ENCODE peak calls at places on chromosomes 16 and 17, in four cellular contexts. V is neural progenitor cell, W is endothelial cell of umbilical vein, O is HCT116. E is an unnamed sample.

GRCh38 chr17:55547027-55547670 is 35.9 kb upstream of the SMIM36 start:
- DNase-seq in V (no peak), W (no peak), O (no peak), E (peak; percentile 54)

GRCh38 chr17:35051579-35052239 is 11.8 kb downstream of the RFFL start:
- DNase-seq in V (no peak), W (peak; percentile 65), O (no peak), E (peak; percentile 74)

GRCh38 chr17:1829189-1829578 is 518 bp downstream of the SMYD4 start:
- DNase-seq in V (no peak), W (peak; percentile 33), O (no peak), E (peak; percentile 5)

GRCh38 chr17:26731005-26731921 is 562.7 kb upstream of the WSB1 start:
- DNase-seq in V (no peak), W (no peak), O (no peak), E (no peak)

GRCh38 chr17:62963296-62963695 is 2.7 kb upstream of the TANC2 start:
- DNase-seq in V (no peak), W (peak; percentile 18), O (peak; percentile 75), E (peak; percentile 93)

GRCh38 chr17:37358830-37359681 is 16.7 kb upstream of the C17orf78 start:
- DNase-seq in V (peak; percentile 100), W (peak; percentile 95), O (peak; percentile 86), E (peak; percentile 89)

GRCh38 chr17:76529224-76529642 is 8.3 kb downstream of the CYGB start:
- DNase-seq in V (no peak), W (peak; percentile 40), O (no peak), E (peak; percentile 98)

GRCh38 chr17:20095366-20096080 is 86.4 kb downstream of the SPECC1 start:
- DNase-seq in V (peak; percentile 83), W (peak; percentile 27), O (peak; percentile 22), E (peak; percentile 44)

GRCh38 chr16:3983081-3983520 is 102.6 kb upstream of the CREBBP start:
- DNase-seq in V (peak; percentile 94), W (peak; percentile 72), O (peak; percentile 60), E (peak; percentile 61)

GRCh38 chr16:81817789-81818304 is 38.8 kb downstream of the PLCG2 start:
- DNase-seq in V (no peak), W (no peak), O (no peak), E (no peak)

GRCh38 chr16:7086842-7087616 is 245.6 kb upstream of the RBFOX1 start:
- DNase-seq in V (peak; percentile 81), W (no peak), O (no peak), E (no peak)

GRCh38 chr16:82201906-82202305 is 31.9 kb upstream of the MPHOSPH6 start:
- DNase-seq in V (no peak), W (no peak), O (no peak), E (no peak)

GRCh38 chr17:7403043-7403901 is 625 bp downstream of the TMEM256 start:
- DNase-seq in V (peak; percentile 85), W (no peak), O (peak; percentile 62), E (no peak)

GRCh38 chr17:66625321-66625767 is 209.6 kb upstream of the CACNG5 start:
- DNase-seq in V (peak; percentile 14), W (peak; percentile 55), O (peak; percentile 42), E (peak; percentile 26)

GRCh38 chr17:14303343-14304221 is 2.7 kb downstream of the HS3ST3B1 start:
- DNase-seq in V (peak; percentile 62), W (no peak), O (no peak), E (peak; percentile 22)

GRCh38 chr16:84925092-84925772 is 86.1 kb downstream of the ZDHHC7 start:
- DNase-seq in V (peak; percentile 56), W (peak; percentile 23), O (peak; percentile 35), E (no peak)

GRCh38 chr16:67883872-67884261 is 818 bp upstream of the NRN1L start:
- DNase-seq in V (peak; percentile 78), W (peak; percentile 48), O (peak; percentile 29), E (peak; percentile 29)

DNA sequence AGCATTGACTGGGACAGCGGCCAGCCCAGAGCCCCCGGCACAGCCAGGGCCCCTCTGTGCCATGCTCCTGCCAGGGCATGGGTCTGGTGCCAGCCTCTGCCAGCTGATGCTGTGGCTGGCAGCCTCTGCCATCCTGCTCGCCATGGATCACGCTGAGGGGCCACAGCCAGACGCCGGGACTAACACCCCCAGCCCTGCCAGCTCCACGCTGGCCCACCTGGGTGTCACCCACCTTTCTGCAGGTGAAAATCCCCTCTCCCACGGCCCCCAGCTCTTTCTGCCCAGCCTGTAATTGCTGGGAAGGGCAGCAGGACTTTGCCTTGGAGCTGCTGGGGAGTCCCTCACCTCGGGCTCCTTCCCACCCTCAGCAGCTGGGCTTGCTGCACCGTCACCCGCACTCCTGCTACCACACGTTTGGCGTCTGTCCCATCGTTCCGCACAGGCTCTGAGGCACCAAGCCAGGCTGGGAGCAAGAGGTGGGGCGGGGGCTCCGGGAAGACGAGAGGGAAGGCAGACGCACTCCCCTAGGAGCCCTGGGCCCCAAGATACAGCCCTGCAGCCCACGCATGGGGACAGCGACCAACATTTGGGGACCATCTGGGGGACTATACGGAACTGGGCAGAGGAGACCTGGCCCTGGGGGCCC is 42.0 kb upstream of the ACSF3 start:
- DNase-seq in V (no peak), W (no peak), O (no peak), E (no peak)
- TF ChIP-seq EZH2 in V (no peak), W (no peak), O (no peak), E (no peak)

DNA sequence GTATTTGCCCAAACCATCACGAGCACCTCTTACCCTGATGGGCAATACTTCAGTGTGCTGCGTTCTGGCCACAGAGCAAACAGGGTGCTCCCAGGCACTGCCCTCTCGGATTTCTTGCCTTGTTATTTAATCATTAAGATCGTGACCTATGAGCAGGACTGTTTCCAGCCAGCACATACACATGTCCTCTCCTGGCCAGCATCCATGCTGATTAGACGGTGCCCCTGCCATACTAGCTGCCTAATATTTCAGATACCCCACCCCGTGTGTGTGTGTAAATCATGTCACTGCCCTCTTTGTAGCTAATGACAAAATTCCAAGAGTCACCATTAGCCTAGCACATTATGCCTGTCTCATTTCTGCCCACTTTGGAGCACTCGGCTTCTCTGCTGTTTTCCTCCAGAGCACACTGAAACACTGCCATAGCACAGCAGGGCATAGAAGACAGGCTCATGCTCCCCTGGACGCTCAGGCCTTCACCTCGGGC is 1.0 kb upstream of the C16orf95 start:
- DNase-seq in V (no peak), W (no peak), O (no peak), E (peak; percentile 7)
- H3K27ac ChIP-seq in V (no peak overlapping the region), W (peak overlapping the region; percentile 84), O (peak overlapping the region; percentile 87), E (peak overlapping the region; percentile 85)

DNA sequence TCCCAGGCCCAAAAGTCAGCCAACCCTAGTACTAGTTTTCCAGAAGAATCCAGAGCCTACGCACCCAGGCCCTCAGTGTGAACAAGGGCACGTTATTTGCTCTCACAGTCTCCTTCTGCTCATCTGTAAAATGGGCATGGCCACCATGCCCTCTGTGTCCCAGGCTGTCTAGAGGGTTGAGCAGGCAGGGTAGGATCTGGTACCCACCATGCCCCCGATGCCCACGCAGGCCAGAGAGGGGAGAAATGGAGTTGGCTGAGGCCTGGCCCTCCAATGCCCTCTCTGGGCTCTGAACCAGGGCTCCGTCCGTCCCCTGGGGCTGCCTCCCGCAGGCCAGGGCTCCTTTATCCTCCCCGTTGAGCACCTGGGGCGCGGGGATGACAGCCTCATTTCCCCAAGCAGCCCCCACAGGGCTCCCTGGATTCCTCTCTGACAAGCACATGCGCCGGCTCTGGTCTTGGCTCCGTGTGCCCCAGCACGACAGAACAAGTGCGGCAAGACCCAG is 9.1 kb upstream of the BAHCC1 start:
- DNase-seq in V (no peak), W (no peak), O (no peak), E (peak; percentile 13)
- TF ChIP-seq EZH2 in V (no peak), W (no peak), O (no peak), E (no peak)

DNA sequence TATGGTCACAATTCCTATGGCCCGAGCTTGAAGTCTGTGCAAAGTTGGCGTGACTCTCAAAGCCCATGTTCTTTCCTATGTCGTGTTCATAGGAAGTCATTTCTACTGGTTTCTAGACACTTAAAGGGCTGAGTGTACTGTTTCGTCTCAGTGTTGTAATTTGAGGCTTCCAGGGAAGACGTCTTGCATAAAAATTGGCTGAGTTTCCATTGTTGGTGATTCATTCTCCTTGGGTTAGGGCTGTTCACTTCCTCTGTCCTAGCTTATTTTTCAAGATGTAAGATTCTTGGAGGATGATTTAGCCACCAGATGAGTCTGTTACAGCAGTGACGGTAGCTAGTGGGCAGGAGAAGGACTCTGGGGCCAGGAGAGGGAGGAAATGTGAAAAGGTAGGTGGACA is 43.1 kb downstream of the PIK3R5 start:
- DNase-seq in V (no peak), W (no peak), O (no peak), E (peak; percentile 99)
- H3K27ac ChIP-seq in V (no peak overlapping the region), W (no peak overlapping the region), O (no peak overlapping the region), E (peak overlapping the region; percentile 59)

DNA sequence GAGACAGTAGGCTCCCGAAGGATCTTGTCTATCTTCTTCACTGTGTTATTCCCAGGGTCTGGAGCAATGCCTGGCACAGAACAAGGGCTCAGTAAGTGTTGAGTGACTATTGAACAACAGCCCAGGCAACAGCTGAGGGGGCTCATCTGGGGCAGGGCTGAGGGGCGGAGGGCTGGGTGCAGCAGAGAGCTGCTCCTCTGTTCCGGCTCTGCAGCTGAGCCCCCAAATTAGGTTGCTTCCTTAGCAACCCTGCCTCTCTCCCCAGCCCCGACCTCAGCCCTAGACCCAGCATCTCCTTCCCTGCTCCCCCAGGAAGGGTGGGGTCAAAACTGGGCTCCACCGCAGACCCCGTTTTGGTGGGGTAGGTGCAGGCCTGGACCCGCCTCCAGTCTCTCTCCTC is 32.2 kb downstream of the ITGAE start:
- DNase-seq in V (no peak), W (no peak), O (no peak), E (no peak)
- TF ChIP-seq EZH2 in V (no peak), W (no peak), O (no peak), E (no peak)

GRCh38 chr17:81067331-81067730 is 32.4 kb downstream of the BAIAP2 start:
- DNase-seq in V (peak; percentile 72), W (no peak), O (no peak), E (peak; percentile 33)

GRCh38 chr17:81070541-81071246 is 35.7 kb downstream of the BAIAP2 start:
- DNase-seq in V (no peak), W (no peak), O (no peak), E (no peak)

GRCh38 chr17:81068411-81068810 is 33.5 kb downstream of the BAIAP2 start:
- DNase-seq in V (no peak), W (no peak), O (no peak), E (no peak)

GRCh38 chr17:81066771-81067315 is 31.9 kb downstream of the BAIAP2 start:
- DNase-seq in V (no peak), W (no peak), O (no peak), E (no peak)

DNA sequence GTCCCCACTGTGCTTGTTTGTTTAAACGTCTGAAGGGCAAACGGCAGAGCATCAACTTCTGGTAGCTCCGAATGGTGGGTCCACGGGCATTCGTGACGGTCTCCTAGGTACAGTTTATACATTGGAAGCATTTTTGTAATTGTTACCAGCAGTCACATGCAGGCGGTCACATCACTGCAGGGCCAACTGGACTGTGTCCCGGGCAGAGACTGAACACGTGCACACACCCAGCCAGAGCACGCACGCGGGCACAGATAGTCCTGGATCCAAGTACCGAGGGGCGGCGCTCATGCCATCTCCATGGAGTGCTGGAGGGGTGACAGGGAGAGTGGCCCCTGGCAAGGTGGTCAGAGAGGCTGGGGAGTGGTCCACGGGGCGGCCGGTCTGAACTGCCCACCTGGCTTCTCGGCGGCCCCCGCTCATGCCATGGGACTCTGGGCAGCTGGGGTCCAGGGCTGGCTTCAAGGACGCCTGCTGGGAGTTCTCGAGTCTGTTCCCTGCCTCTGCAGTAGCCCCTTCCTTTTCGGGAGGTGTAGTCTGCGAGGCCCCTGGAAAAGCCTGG is 34.2 kb downstream of the BAIAP2 start:
- DNase-seq in V (no peak), W (no peak), O (no peak), E (no peak)
- H3K27ac ChIP-seq in V (no peak overlapping the region), W (no peak overlapping the region), O (no peak overlapping the region), E (no peak overlapping the region)

GRCh38 chr17:49850772-49851386 is 3.0 kb upstream of the TAC4 start:
- DNase-seq in V (peak; percentile 54), W (peak; percentile 39), O (no peak), E (no peak)
- TF ChIP-seq EZH2 in V (peak; percentile 77), W (no peak), O (no peak), E (no peak)

E was measured in fibroblast of lung.